ENCODE peak calls at places on chromosomes 13 and 19, in nine cellular contexts. B is Right ventricle myocardium superior; J is AG08395; Z is central memory CD8-positive, alpha-beta T cell; P is RPMI7951; H is NCI-H524; X is small intestine; O is activated CD8-positive, alpha-beta memory T cell treated with anti-CD3 and anti-CD28 coated beads, Interleukin-2, amount 10 ng/mL, durations not matched to agents 7 days and 5 days; N is RCC 7860. F is an unnamed sample.
A peak's percentile ranks its signal among the peaks of the same experiment; 100 is the strongest.

GRCh38 chr19:39303373-39304184 is 7.4 kb downstream of the IFNL1 start:
- DNase-seq in P (no peak), B (no peak), N (no peak), J (no peak), H (no peak), X (no peak), Z (no peak), O (no peak), F (no peak)

GRCh38 chr19:44684892-44685847 is 13.8 kb upstream of the CEACAM16 start:
- DNase-seq in H (no peak), X (peak; percentile 62), B (no peak), N (peak; percentile 70), J (peak; percentile 79), Z (no peak), O (no peak), P (peak; percentile 97), F (peak; percentile 96)

GRCh38 chr19:58558623-58559274 is 338 bp upstream of the UBE2M start:
- DNase-seq in X (peak; percentile 98), B (peak; percentile 99), H (no peak), Z (peak; percentile 100), P (peak; percentile 97), O (peak; percentile 100), N (peak; percentile 92), J (peak; percentile 95), F (peak; percentile 98)

GRCh38 chr13:30830638-30830965 is 75.5 kb upstream of the MEDAG start:
- DNase-seq in J (no peak), P (peak; percentile 52), X (peak; percentile 22), O (no peak), N (peak; percentile 71), Z (no peak), B (no peak), H (no peak), F (no peak)

GRCh38 chr19:33705860-33706259 is 84.1 kb downstream of the CHST8 start:
- DNase-seq in J (no peak), B (no peak), Z (no peak), X (no peak), O (no peak), N (no peak), P (no peak), H (no peak), F (no peak)

GRCh38 chr19:4035582-4035981 is 28.0 kb downstream of the PIAS4 start:
- DNase-seq in P (peak; percentile 22), H (no peak), Z (no peak), B (no peak), N (no peak), J (no peak), O (no peak), X (no peak), F (no peak)

GRCh38 chr19:47284324-47284899 is 9.7 kb downstream of the INAFM1 start:
- DNase-seq in B (no peak), Z (peak; percentile 30), O (no peak), N (peak; percentile 23), X (peak; percentile 60), H (peak; percentile 63), P (peak; percentile 62), J (peak; percentile 55), F (peak; percentile 60)

GRCh38 chr19:18221815-18222725 is 4.2 kb downstream of the PDE4C start:
- DNase-seq in N (no peak), Z (no peak), X (no peak), J (no peak), P (no peak), H (no peak), B (no peak), O (no peak), F (no peak)

GRCh38 chr19:36577271-36577996 is 4.3 kb upstream of the ZNF529 start:
- DNase-seq in P (peak; percentile 6), X (no peak), J (no peak), O (no peak), N (peak; percentile 56), H (no peak), Z (no peak), B (no peak), F (no peak)

GRCh38 chr13:106859505-106859904 is 291.6 kb upstream of the ARGLU1 start:
- DNase-seq in O (no peak), Z (no peak), N (no peak), H (no peak), X (no peak), P (no peak), B (no peak), J (no peak), F (no peak)

GRCh38 chr13:98279473-98280175 is 102.6 kb upstream of the RNF113B start:
- DNase-seq in N (peak; percentile 76), X (no peak), P (no peak), H (no peak), O (peak; percentile 49), Z (no peak), J (no peak), B (no peak), F (no peak)

GRCh38 chr19:28466107-28467045 is 746.6 kb downstream of the UQCRFS1 start:
- DNase-seq in X (peak; percentile 61), N (no peak), P (peak; percentile 9), H (peak; percentile 21), B (peak; percentile 70), J (peak; percentile 52), O (peak; percentile 51), Z (peak; percentile 51), F (no peak)

GRCh38 chr19:1170938-1171754 is 2.9 kb downstream of the SBNO2 start:
- DNase-seq in B (no peak), O (no peak), X (no peak), H (no peak), J (no peak), P (no peak), N (no peak), Z (no peak), F (no peak)

GRCh38 chr19:32809754-32810153 is 59.8 kb downstream of the SLC7A9 start:
- DNase-seq in O (no peak), H (no peak), X (peak; percentile 26), J (no peak), B (no peak), Z (no peak), P (no peak), N (no peak), F (no peak)

GRCh38 chr13:50353651-50354415 is 338.6 kb downstream of the KCNRG start:
- DNase-seq in P (peak; percentile 59), H (no peak), O (no peak), N (peak; percentile 86), Z (no peak), X (no peak), B (no peak), J (peak; percentile 49), F (peak; percentile 35)

GRCh38 chr13:44679602-44680001 is 103.5 kb upstream of the TSC22D1 start:
- DNase-seq in Z (no peak), N (no peak), B (no peak), O (no peak), P (no peak), X (no peak), J (no peak), H (no peak), F (no peak)

GRCh38 chr13:20566424-20566916 is 487 bp upstream of the IFT88 start:
- DNase-seq in J (no peak), P (peak; percentile 78), N (peak; percentile 74), B (no peak), Z (no peak), H (peak; percentile 83), X (peak; percentile 91), O (no peak), F (peak; percentile 69)

GRCh38 chr13:103431880-103432279 is 365.7 kb upstream of the SLC10A2 start:
- DNase-seq in N (no peak), O (no peak), J (no peak), P (no peak), X (no peak), Z (no peak), H (peak; percentile 90), B (no peak), F (no peak)

GRCh38 chr13:63696055-63696454 is 2280.4 kb upstream of the PCDH20 start:
- DNase-seq in Z (no peak), O (no peak), N (no peak), B (no peak), X (no peak), J (peak; percentile 1), P (no peak), H (no peak), F (peak; percentile 4)

GRCh38 chr19:11693505-11694499 is 44.9 kb downstream of the ZNF823 start:
- DNase-seq in J (peak; percentile 52), X (peak; percentile 21), N (peak; percentile 75), H (peak; percentile 93), P (peak; percentile 92), Z (no peak), O (no peak), B (no peak), F (peak; percentile 84)

GRCh38 chr19:848457-848921 is 3.6 kb upstream of the ELANE start:
- DNase-seq in O (no peak), N (no peak), H (no peak), B (peak; percentile 72), J (no peak), Z (no peak), X (no peak), P (no peak), F (no peak)

GRCh38 chr19:16400911-16401675 is 70.7 kb downstream of the EPS15L1 start:
- DNase-seq in P (no peak), Z (no peak), X (no peak), N (no peak), J (no peak), B (peak; percentile 46), H (no peak), O (no peak), F (no peak)

GRCh38 chr13:113608246-113608635 is 23.7 kb downstream of the TFDP1 start:
- DNase-seq in H (no peak), P (no peak), O (no peak), B (no peak), X (no peak), N (no peak), J (no peak), Z (no peak), F (no peak)